ENCODE peak calls at places on chromosomes 4 and X, in ten cellular contexts. Z, X, V, H, D, Q, I, R, O and K are unnamed samples.

GRCh38 chr4:15144249-15144966 is 142.1 kb downstream of the CPEB2 start:
- DNase-seq in Z (no peak), X (no peak), V (peak; percentile 38), H (no peak), D (peak; percentile 28), Q (no peak), I (no peak), R (no peak), O (no peak), K (no peak)

GRCh38 chr4:95465010-95465409 is 83.8 kb downstream of the UNC5C start:
- DNase-seq in Z (no peak), X (no peak), V (no peak), H (no peak), D (peak; percentile 57), Q (no peak), I (no peak), R (no peak), O (no peak), K (peak; percentile 1)

GRCh38 chr4:119118397-119118796 is 17.2 kb upstream of the MYOZ2 start:
- DNase-seq in Z (no peak), X (no peak), V (no peak), H (no peak), D (peak; percentile 37), Q (no peak), I (no peak), R (no peak), O (no peak), K (peak; percentile 35)

GRCh38 chr4:41080964-41081363 is 133.4 kb downstream of the APBB2 start:
- DNase-seq in Z (no peak), X (no peak), V (no peak), H (no peak), D (no peak), Q (no peak), I (no peak), R (no peak), O (no peak), K (no peak)

GRCh38 chr4:1981251-1982055 is 27.3 kb downstream of the NELFA start:
- DNase-seq in Z (no peak), X (peak; percentile 54), V (peak; percentile 15), H (no peak), D (peak; percentile 20), Q (no peak), I (no peak), R (no peak), O (peak; percentile 27), K (peak; percentile 15)

GRCh38 chrX:140151316-140151715 is 186.0 kb upstream of the CXorf66 start:
- DNase-seq in Z (no peak), X (no peak), V (no peak), H (no peak), D (no peak), Q (no peak), I (no peak), R (no peak), O (no peak), K (no peak)

GRCh38 chr4:148056879-148057278 is 325.0 kb downstream of the ARHGAP10 start:
- DNase-seq in Z (peak; percentile 78), X (peak; percentile 73), V (peak; percentile 12), H (peak; percentile 16), D (peak; percentile 70), Q (peak; percentile 21), I (no peak), R (peak; percentile 57), O (peak; percentile 81), K (peak; percentile 86)

GRCh38 chrX:37993857-37994619 is 12.3 kb upstream of the SYTL5 start:
- DNase-seq in Z (no peak), X (no peak), V (no peak), H (no peak), D (no peak), Q (no peak), I (no peak), R (peak; percentile 29), O (no peak), K (no peak)

GRCh38 chrX:129698150-129698549 is 40.6 kb upstream of the XPNPEP2 start:
- DNase-seq in Z (no peak), X (no peak), V (no peak), H (no peak), D (no peak), Q (no peak), I (no peak), R (no peak), O (no peak), K (no peak)

GRCh38 chr4:173490817-173491518 is 39.1 kb downstream of the HAND2 start:
- DNase-seq in Z (no peak), X (no peak), V (peak; percentile 82), H (no peak), D (peak; percentile 72), Q (no peak), I (no peak), R (no peak), O (no peak), K (peak; percentile 68)

GRCh38 chrX:8341814-8342590 is 122.6 kb upstream of the VCX3B start:
- DNase-seq in Z (no peak), X (no peak), V (no peak), H (no peak), D (no peak), Q (no peak), I (no peak), R (no peak), O (no peak), K (peak; percentile 4)

GRCh38 chr4:155085843-155086530 is 122.4 kb upstream of the NPY2R start:
- DNase-seq in Z (no peak), X (no peak), V (peak; percentile 66), H (no peak), D (peak; percentile 87), Q (no peak), I (no peak), R (no peak), O (no peak), K (peak; percentile 63)

GRCh38 chr4:82076809-82077208 is 297.0 kb downstream of the HNRNPD start:
- DNase-seq in Z (no peak), X (no peak), V (no peak), H (no peak), D (no peak), Q (no peak), I (no peak), R (no peak), O (no peak), K (no peak)

GRCh38 chr4:153488006-153488718 is 22.0 kb downstream of the TMEM131L start:
- DNase-seq in Z (peak; percentile 82), X (peak; percentile 84), V (no peak), H (peak; percentile 51), D (peak; percentile 45), Q (peak; percentile 34), I (no peak), R (peak; percentile 71), O (peak; percentile 83), K (peak; percentile 48)

GRCh38 chr4:186733778-186734177 is 10.1 kb upstream of the FAT1 start:
- DNase-seq in Z (no peak), X (no peak), V (no peak), H (no peak), D (no peak), Q (no peak), I (no peak), R (no peak), O (no peak), K (no peak)

GRCh38 chrX:47802589-47802988 is 34.1 kb upstream of the ZNF81 start:
- DNase-seq in Z (no peak), X (no peak), V (peak; percentile 9), H (no peak), D (peak; percentile 35), Q (no peak), I (no peak), R (no peak), O (no peak), K (peak; percentile 16)

GRCh38 chrX:107171369-107172102 is 34.7 kb downstream of the NUP62CL start:
- DNase-seq in Z (no peak), X (no peak), V (no peak), H (no peak), D (peak; percentile 6), Q (no peak), I (no peak), R (no peak), O (no peak), K (no peak)

GRCh38 chr4:168993724-168994510 is 16.1 kb downstream of the CBR4 start:
- DNase-seq in Z (no peak), X (no peak), V (peak; percentile 24), H (no peak), D (peak; percentile 29), Q (no peak), I (no peak), R (no peak), O (no peak), K (peak; percentile 68)

GRCh38 chrX:110794601-110795000 is 1.0 kb downstream of the CHRDL1 start:
- DNase-seq in Z (no peak), X (no peak), V (no peak), H (no peak), D (no peak), Q (no peak), I (no peak), R (no peak), O (no peak), K (no peak)

GRCh38 chr4:142984871-142985585 is 138.9 kb upstream of the INPP4B start:
- DNase-seq in Z (no peak), X (no peak), V (peak; percentile 4), H (no peak), D (peak; percentile 45), Q (no peak), I (no peak), R (no peak), O (no peak), K (peak; percentile 25)

GRCh38 chr4:123744664-123745290 is 348.2 kb downstream of the SPRY1 start:
- DNase-seq in Z (no peak), X (no peak), V (no peak), H (no peak), D (peak; percentile 59), Q (no peak), I (no peak), R (no peak), O (no peak), K (peak; percentile 82)

GRCh38 chr4:109295081-109295480 is 7.4 kb downstream of the COL25A1 start:
- DNase-seq in Z (no peak), X (no peak), V (no peak), H (no peak), D (no peak), Q (no peak), I (no peak), R (no peak), O (no peak), K (no peak)

GRCh38 chr4:8427761-8428287 is 12.7 kb downstream of the ACOX3 start:
- DNase-seq in Z (no peak), X (no peak), V (peak; percentile 62), H (peak; percentile 15), D (peak; percentile 45), Q (no peak), I (no peak), R (peak; percentile 49), O (no peak), K (peak; percentile 30)

GRCh38 chr4:168502886-168503285 is 6.0 kb downstream of the PALLD start:
- DNase-seq in Z (no peak), X (no peak), V (peak; percentile 36), H (no peak), D (no peak), Q (no peak), I (no peak), R (no peak), O (no peak), K (no peak)

GRCh38 chrX:13151806-13152510 is 107.5 kb upstream of the FAM9C start:
- DNase-seq in Z (no peak), X (no peak), V (peak; percentile 34), H (peak; percentile 9), D (peak; percentile 38), Q (no peak), I (no peak), R (no peak), O (no peak), K (no peak)

GRCh38 chr4:102578819-102579218 is 77.7 kb downstream of the NFKB1 start:
- DNase-seq in Z (no peak), X (no peak), V (no peak), H (no peak), D (no peak), Q (no peak), I (peak; percentile 33), R (no peak), O (no peak), K (no peak)

GRCh38 chrX:78708171-78708570 is 39.3 kb upstream of the LPAR4 start:
- DNase-seq in Z (no peak), X (no peak), V (peak; percentile 54), H (no peak), D (peak; percentile 57), Q (no peak), I (peak; percentile 4), R (peak; percentile 5), O (no peak), K (peak; percentile 41)

GRCh38 chr4:14871676-14872430 is 130.4 kb upstream of the CPEB2 start:
- DNase-seq in Z (no peak), X (peak; percentile 58), V (no peak), H (no peak), D (peak; percentile 11), Q (no peak), I (peak; percentile 37), R (no peak), O (peak; percentile 47), K (no peak)